ENCODE peak calls at places on chromosomes 11 and 22, in seven cellular contexts. One of them, this sample, is unnamed.

GRCh38 chr11:113411536-113411935 is 24.0 kb downstream of the ANKK1 start:
- DNase-seq in astrocyte of the spinal cord: no peak
- DNase-seq in sigmoid colon: no peak
- DNase-seq in endothelial cell: no peak
- DNase-seq in AG04450: no peak
- DNase-seq in AG09309: no peak
- DNase-seq in H1: no peak
- DNase-seq in this sample: no peak

GRCh38 chr11:68303982-68304780 is 8.2 kb upstream of the LRP5 start:
- DNase-seq in astrocyte of the spinal cord: no peak
- DNase-seq in sigmoid colon: no peak
- DNase-seq in endothelial cell: no peak
- DNase-seq in AG04450: no peak
- DNase-seq in AG09309: no peak
- DNase-seq in H1: no peak
- DNase-seq in this sample: no peak

GRCh38 chr22:22802346-22802970 is 85.2 kb upstream of the IGLL5 start:
- DNase-seq in astrocyte of the spinal cord: no peak
- DNase-seq in sigmoid colon: no peak
- DNase-seq in endothelial cell: no peak
- DNase-seq in AG04450: no peak
- DNase-seq in AG09309: no peak
- DNase-seq in H1: peak
- DNase-seq in this sample: no peak

GRCh38 chr22:29341056-29341848 is 25.8 kb upstream of the RASL10A start:
- DNase-seq in astrocyte of the spinal cord: no peak
- DNase-seq in sigmoid colon: no peak
- DNase-seq in endothelial cell: no peak
- DNase-seq in AG04450: no peak
- DNase-seq in AG09309: no peak
- DNase-seq in H1: no peak
- DNase-seq in this sample: no peak

GRCh38 chr11:129819237-129819636 is 3.6 kb downstream of the TMEM45B start:
- DNase-seq in astrocyte of the spinal cord: no peak
- DNase-seq in sigmoid colon: no peak
- DNase-seq in endothelial cell: no peak
- DNase-seq in AG04450: no peak
- DNase-seq in AG09309: no peak
- DNase-seq in H1: no peak
- DNase-seq in this sample: no peak

GRCh38 chr22:23520875-23521441 is 59.1 kb downstream of the IGLL1 start:
- DNase-seq in astrocyte of the spinal cord: peak
- DNase-seq in sigmoid colon: peak
- DNase-seq in endothelial cell: no peak
- DNase-seq in AG04450: no peak
- DNase-seq in AG09309: no peak
- DNase-seq in H1: peak
- DNase-seq in this sample: no peak

GRCh38 chr11:74182635-74183034 is 11.5 kb downstream of the PPME1 start:
- DNase-seq in astrocyte of the spinal cord: no peak
- DNase-seq in sigmoid colon: no peak
- DNase-seq in endothelial cell: no peak
- DNase-seq in AG04450: no peak
- DNase-seq in AG09309: no peak
- DNase-seq in H1: no peak
- DNase-seq in this sample: no peak

GRCh38 chr22:37189011-37189466 is 992 bp upstream of the C1QTNF6 start:
- DNase-seq in astrocyte of the spinal cord: no peak
- DNase-seq in sigmoid colon: no peak
- DNase-seq in endothelial cell: no peak
- DNase-seq in AG04450: no peak
- DNase-seq in AG09309: no peak
- DNase-seq in H1: no peak
- DNase-seq in this sample: peak

GRCh38 chr22:37669586-37669985 is 5.8 kb upstream of the LGALS1 start:
- DNase-seq in astrocyte of the spinal cord: no peak
- DNase-seq in sigmoid colon: no peak
- DNase-seq in endothelial cell: no peak
- DNase-seq in AG04450: no peak
- DNase-seq in AG09309: peak
- DNase-seq in H1: no peak
- DNase-seq in this sample: no peak

GRCh38 chr11:34627197-34627596 is 6.3 kb downstream of the EHF start:
- DNase-seq in astrocyte of the spinal cord: no peak
- DNase-seq in sigmoid colon: no peak
- DNase-seq in endothelial cell: no peak
- DNase-seq in AG04450: no peak
- DNase-seq in AG09309: no peak
- DNase-seq in H1: no peak
- DNase-seq in this sample: no peak

GRCh38 chr11:104594228-104594958 is 303.9 kb downstream of the CASP12 start:
- DNase-seq in astrocyte of the spinal cord: peak
- DNase-seq in sigmoid colon: no peak
- DNase-seq in endothelial cell: no peak
- DNase-seq in AG04450: no peak
- DNase-seq in AG09309: no peak
- DNase-seq in H1: no peak
- DNase-seq in this sample: no peak

DNA sequence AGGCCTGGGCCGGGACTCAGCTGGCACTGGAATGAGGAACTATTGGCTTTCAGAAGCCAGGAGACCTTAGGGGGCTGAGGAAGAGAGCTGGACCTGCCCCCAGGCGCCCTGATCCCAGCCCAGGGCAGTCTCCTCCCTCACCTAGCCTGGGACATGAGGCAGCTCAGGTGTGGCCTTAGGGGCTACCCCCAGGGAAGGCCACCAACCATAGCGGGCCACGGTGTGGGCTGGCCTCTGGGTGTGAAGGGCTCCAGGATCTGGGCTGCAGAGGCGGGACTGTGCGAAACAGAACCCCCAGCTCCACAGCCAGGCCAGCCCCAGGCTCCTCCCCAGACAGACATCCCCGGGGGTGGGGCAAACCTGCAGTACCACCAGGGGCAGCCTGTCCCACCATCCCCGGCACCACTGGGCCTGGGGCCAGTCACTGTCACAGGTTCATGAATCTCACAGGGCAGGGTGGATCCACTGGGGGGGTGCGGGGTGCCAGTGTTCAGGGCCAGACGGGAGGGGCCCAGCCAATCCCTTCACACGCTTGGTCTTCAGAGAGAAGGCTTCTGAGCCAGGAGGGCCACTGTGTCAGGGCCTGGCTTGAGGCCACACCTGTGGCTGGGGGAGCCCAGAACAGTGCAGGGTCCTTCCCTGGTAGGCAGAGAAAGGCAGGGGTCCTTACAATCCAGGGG is 3.5 kb downstream of the PLXNB2 start:
- DNase-seq in astrocyte of the spinal cord: no peak
- DNase-seq in sigmoid colon: peak
- DNase-seq in endothelial cell: no peak
- DNase-seq in AG04450: no peak
- DNase-seq in AG09309: no peak
- DNase-seq in H1: peak
- DNase-seq in this sample: peak
- TF ChIP-seq CTCF in astrocyte of the spinal cord: no peak
- TF ChIP-seq CTCF in sigmoid colon: peak
- TF ChIP-seq CTCF in endothelial cell: no peak
- TF ChIP-seq CTCF in AG04450: peak
- TF ChIP-seq CTCF in AG09309: no peak
- TF ChIP-seq CTCF in H1: no peak
- TF ChIP-seq CTCF in this sample: no peak

DNA sequence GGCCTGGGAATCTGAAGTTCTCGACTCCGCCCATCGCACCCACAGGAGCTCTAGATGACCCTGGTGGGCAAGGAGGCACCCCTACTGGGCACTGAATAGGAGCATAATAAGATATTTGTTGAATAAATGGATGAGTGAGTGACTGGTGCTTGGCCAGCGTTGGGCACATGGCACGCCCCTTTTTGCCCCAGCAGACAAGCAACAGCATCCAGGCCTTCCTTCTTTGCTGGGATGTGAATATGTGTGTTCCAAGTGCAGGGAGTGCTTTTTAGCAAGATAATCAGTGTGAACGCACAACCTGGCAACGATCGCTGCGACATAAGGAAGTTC is 450 bp upstream of the CELF1 start:
- DNase-seq in astrocyte of the spinal cord: no peak
- DNase-seq in sigmoid colon: no peak
- DNase-seq in endothelial cell: no peak
- DNase-seq in AG04450: no peak
- DNase-seq in AG09309: no peak
- DNase-seq in H1: no peak
- DNase-seq in this sample: no peak
- TF ChIP-seq CTCF in astrocyte of the spinal cord: no peak
- TF ChIP-seq CTCF in sigmoid colon: no peak
- TF ChIP-seq CTCF in endothelial cell: no peak
- TF ChIP-seq CTCF in AG04450: no peak
- TF ChIP-seq CTCF in AG09309: no peak
- TF ChIP-seq CTCF in H1: no peak
- TF ChIP-seq CTCF in this sample: no peak

GRCh38 chr11:43545610-43546009 is 134.9 kb upstream of the HSD17B12 start:
- DNase-seq in astrocyte of the spinal cord: no peak
- DNase-seq in sigmoid colon: no peak
- DNase-seq in endothelial cell: no peak
- DNase-seq in AG04450: no peak
- DNase-seq in AG09309: no peak
- DNase-seq in H1: no peak
- DNase-seq in this sample: no peak
- TF ChIP-seq CTCF in astrocyte of the spinal cord: no peak
- TF ChIP-seq CTCF in sigmoid colon: no peak
- TF ChIP-seq CTCF in endothelial cell: no peak
- TF ChIP-seq CTCF in AG04450: no peak
- TF ChIP-seq CTCF in AG09309: no peak
- TF ChIP-seq CTCF in H1: no peak
- TF ChIP-seq CTCF in this sample: no peak

DNA sequence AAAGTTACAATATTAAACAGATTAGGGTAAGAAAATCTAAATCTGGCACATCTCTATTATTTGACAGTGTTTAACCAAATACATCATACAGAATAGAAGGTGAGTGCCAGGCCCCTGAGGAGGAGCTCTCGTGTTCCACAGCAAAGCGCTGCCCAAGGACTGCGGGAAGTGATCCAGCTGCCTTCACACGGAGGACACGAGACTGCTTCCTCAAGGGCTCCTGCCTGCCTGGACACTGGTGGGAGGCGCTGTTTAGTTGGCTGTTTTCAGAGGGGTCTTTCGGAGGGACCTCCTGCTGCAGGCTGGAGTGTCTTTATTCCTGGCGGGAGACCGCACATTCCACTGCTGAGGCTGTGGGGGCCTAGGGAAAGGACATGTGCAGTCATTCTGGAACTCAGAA is 71.1 kb downstream of the NCAPD3 start:
- DNase-seq in astrocyte of the spinal cord: no peak
- DNase-seq in sigmoid colon: no peak
- DNase-seq in endothelial cell: no peak
- DNase-seq in AG04450: no peak
- DNase-seq in AG09309: no peak
- DNase-seq in H1: no peak
- DNase-seq in this sample: no peak
- TF ChIP-seq CTCF in astrocyte of the spinal cord: no peak
- TF ChIP-seq CTCF in sigmoid colon: no peak
- TF ChIP-seq CTCF in endothelial cell: no peak
- TF ChIP-seq CTCF in AG04450: no peak
- TF ChIP-seq CTCF in AG09309: no peak
- TF ChIP-seq CTCF in H1: no peak
- TF ChIP-seq CTCF in this sample: no peak